ENCODE peak calls at places on chromosomes 11 and 22, in five cellular contexts. One of them, this sample, is unnamed. For H3K9me3, the result is how much of the 10 kb centered on the place peaks cover.

GRCh38 chr11:93832780-93833179 is 17.6 kb downstream of the VSTM5 start:
- DNase-seq in spleen: no peak
- DNase-seq in thyroid gland: no peak
- DNase-seq in ovary: no peak
- DNase-seq in stomach: no peak
- DNase-seq in this sample: no peak

GRCh38 chr11:79088967-79089366 is 351.9 kb downstream of the TENM4 start:
- DNase-seq in spleen: no peak
- DNase-seq in thyroid gland: no peak
- DNase-seq in ovary: no peak
- DNase-seq in stomach: no peak
- DNase-seq in this sample: no peak

GRCh38 chr22:43862074-43862881 is at the start of gene SULT4A1:
- DNase-seq in spleen: peak
- DNase-seq in thyroid gland: no peak
- DNase-seq in ovary: peak
- DNase-seq in stomach: no peak
- DNase-seq in this sample: peak

GRCh38 chr11:123338266-123338800 is 91.7 kb upstream of the GRAMD1B start:
- DNase-seq in spleen: no peak
- DNase-seq in thyroid gland: no peak
- DNase-seq in ovary: no peak
- DNase-seq in stomach: no peak
- DNase-seq in this sample: no peak

GRCh38 chr11:65041206-65042035 is at the start of gene SAC3D1:
- DNase-seq in spleen: no peak
- DNase-seq in thyroid gland: peak
- DNase-seq in ovary: no peak
- DNase-seq in stomach: peak
- DNase-seq in this sample: no peak

GRCh38 chr11:32430586-32431357 is 4.6 kb downstream of the WT1 start:
- DNase-seq in spleen: peak
- DNase-seq in thyroid gland: no peak
- DNase-seq in ovary: peak
- DNase-seq in stomach: no peak
- DNase-seq in this sample: no peak

GRCh38 chr11:19929655-19930054 is 217.0 kb downstream of the NAV2 start:
- DNase-seq in spleen: no peak
- DNase-seq in thyroid gland: no peak
- DNase-seq in ovary: no peak
- DNase-seq in stomach: no peak
- DNase-seq in this sample: no peak

GRCh38 chr11:123438191-123438627 is 8.1 kb downstream of the GRAMD1B start:
- DNase-seq in spleen: no peak
- DNase-seq in thyroid gland: peak
- DNase-seq in ovary: no peak
- DNase-seq in stomach: no peak
- DNase-seq in this sample: no peak

GRCh38 chr11:78698612-78699011 is 123.9 kb upstream of the NARS2 start:
- DNase-seq in spleen: no peak
- DNase-seq in thyroid gland: peak
- DNase-seq in ovary: no peak
- DNase-seq in stomach: no peak
- DNase-seq in this sample: no peak

GRCh38 chr22:37079668-37080171 is 28.2 kb downstream of the KCTD17 start:
- DNase-seq in spleen: peak
- DNase-seq in thyroid gland: peak
- DNase-seq in ovary: no peak
- DNase-seq in stomach: peak
- DNase-seq in this sample: no peak

DNA sequence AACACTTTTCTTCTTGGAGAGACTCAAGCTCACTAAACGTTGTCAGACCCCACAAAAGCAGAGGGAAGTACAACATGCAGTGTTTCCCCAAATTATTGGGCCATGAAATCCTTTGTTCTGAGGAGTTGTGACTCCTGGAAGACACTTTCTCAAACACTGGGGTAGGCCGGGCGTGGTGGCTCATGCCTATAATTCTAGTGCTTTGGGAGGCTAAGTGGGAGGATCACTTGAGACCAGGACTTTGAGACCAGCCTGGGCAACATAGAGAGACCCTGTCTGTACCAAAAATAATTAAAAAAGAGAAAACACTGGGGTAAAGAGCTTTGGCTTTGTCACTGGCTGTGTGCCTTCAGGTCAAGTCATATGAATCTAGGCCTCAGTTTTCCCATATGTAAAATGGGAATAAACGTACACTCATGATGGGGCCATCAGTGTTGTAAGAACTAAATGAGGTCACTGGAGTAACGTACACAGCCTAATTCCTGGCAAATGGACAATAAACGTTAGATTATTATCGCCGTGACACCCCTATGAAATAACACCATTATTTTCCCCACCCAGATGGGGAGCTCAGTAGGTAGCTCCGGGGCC is 92.0 kb downstream of the RRM1 start:
- DNase-seq in spleen: no peak
- DNase-seq in thyroid gland: no peak
- DNase-seq in ovary: no peak
- DNase-seq in stomach: no peak
- DNase-seq in this sample: no peak
- TF ChIP-seq POLR2A in spleen: no peak
- TF ChIP-seq POLR2A in thyroid gland: no peak
- TF ChIP-seq POLR2A in ovary: no peak
- TF ChIP-seq POLR2A in stomach: no peak
- TF ChIP-seq POLR2A in this sample: no peak

GRCh38 chr22:47294222-47294532 is 531.7 kb downstream of the TBC1D22A start:
- DNase-seq in spleen: no peak
- DNase-seq in thyroid gland: no peak
- DNase-seq in ovary: no peak
- DNase-seq in stomach: peak
- DNase-seq in this sample: peak

GRCh38 chr22:47290706-47291430 is 528.4 kb downstream of the TBC1D22A start:
- DNase-seq in spleen: no peak
- DNase-seq in thyroid gland: no peak
- DNase-seq in ovary: no peak
- DNase-seq in stomach: no peak
- DNase-seq in this sample: peak

GRCh38 chr22:47293368-47294221 is 531.1 kb downstream of the TBC1D22A start:
- DNase-seq in spleen: no peak
- DNase-seq in thyroid gland: no peak
- DNase-seq in ovary: no peak
- DNase-seq in stomach: no peak
- DNase-seq in this sample: no peak

GRCh38 chr22:47292546-47293320 is 530.3 kb downstream of the TBC1D22A start:
- DNase-seq in spleen: no peak
- DNase-seq in thyroid gland: peak
- DNase-seq in ovary: no peak
- DNase-seq in stomach: peak
- DNase-seq in this sample: no peak

DNA sequence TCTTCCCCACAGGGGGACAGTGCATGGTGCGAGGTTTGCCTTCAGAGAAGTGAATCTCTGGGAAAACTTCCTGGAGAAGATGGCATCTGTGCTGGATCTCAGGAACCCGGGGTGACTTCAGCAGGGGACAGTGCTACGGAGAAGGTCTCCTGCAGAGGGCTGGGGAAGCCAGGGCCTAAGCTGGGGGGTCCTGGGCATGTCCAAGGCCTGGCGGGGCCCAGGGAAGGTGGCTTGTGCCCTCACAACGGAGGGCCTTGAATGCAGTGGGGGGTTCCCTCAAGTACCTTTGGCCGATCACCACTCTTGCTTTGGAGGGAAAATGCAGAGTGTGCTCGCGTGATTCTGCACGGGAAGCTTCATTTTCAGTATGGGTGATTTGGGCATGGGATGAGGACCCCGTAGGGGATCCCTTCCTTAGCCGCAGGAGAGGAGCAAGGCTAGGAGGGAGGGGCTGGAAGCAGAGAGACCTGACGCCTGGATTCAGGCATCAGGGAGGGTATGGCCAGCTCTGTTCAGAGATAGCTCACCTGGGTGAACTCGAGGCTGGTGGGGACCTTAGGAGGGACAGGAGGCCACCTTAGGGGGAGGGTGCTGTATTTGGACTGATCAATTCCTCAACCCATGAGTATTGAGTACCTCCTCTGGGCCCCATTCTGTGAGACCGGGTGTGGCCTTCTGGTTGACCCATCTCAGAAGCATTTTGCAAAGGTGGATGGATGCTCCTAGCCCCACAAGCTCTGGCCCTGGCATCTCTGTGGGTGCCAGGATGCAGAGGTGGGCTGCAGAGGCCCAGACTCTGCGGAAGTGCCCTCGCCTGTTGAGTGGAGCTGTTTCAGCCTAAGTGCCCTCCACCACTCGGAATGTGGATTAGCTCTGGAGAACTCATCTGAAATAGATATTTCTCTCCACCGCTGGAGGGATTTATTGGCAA is 529.4 kb downstream of the TBC1D22A start:
- DNase-seq in spleen: no peak
- DNase-seq in thyroid gland: peak
- DNase-seq in ovary: no peak
- DNase-seq in stomach: no peak
- DNase-seq in this sample: peak
- H3K9me3 ChIP-seq in spleen: under half
- H3K9me3 ChIP-seq in thyroid gland: under half
- H3K9me3 ChIP-seq in ovary: under half
- H3K9me3 ChIP-seq in stomach: under half
- H3K9me3 ChIP-seq in this sample: under half

DNA sequence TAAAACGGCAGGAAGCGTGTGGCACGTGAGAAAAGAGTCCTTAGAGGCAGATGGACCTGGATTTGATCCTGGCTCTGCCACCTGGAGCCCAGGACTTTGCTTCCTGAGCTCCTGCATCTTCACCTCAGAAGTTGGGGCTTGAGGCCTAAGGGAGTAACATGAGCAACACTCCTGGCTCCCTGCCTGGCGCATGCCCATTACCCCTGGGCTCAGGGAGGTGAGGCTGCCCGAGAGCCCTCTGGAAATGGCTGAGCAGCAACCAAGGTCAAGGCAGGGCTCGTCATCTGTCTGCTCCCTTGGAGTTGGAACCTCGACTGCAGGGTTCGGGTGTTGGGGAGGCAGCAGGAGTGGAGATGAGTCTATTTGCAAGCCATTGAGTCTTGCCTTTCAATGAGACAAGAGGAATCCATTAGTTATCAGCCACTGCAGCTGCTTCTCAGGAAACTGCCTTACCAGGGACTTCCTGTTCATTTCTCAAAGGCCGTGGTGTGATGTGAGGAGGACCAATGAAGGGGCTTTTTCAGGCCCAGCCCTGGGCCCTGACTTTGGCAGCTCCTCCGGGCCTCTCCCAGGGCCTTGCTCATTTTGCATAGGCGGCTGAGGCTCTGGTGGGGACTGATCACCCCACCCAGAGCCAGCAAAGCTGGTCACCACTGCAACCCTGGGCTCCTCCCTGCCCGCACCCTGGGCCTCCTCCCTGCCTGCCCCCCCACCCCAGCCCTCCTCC is 6.3 kb downstream of the FADS2 start:
- DNase-seq in spleen: peak
- DNase-seq in thyroid gland: no peak
- DNase-seq in ovary: peak
- DNase-seq in stomach: no peak
- DNase-seq in this sample: no peak
- TF ChIP-seq POLR2A in spleen: no peak
- TF ChIP-seq POLR2A in thyroid gland: no peak
- TF ChIP-seq POLR2A in ovary: no peak
- TF ChIP-seq POLR2A in stomach: no peak
- TF ChIP-seq POLR2A in this sample: no peak

GRCh38 chr11:134752964-134753804 is 341.1 kb upstream of the B3GAT1 start:
- DNase-seq in spleen: no peak
- DNase-seq in thyroid gland: no peak
- DNase-seq in ovary: no peak
- DNase-seq in stomach: no peak
- DNase-seq in this sample: no peak

GRCh38 chr11:134753805-134754130 is 341.7 kb upstream of the B3GAT1 start:
- DNase-seq in spleen: no peak
- DNase-seq in thyroid gland: no peak
- DNase-seq in ovary: no peak
- DNase-seq in stomach: no peak
- DNase-seq in this sample: no peak

GRCh38 chr11:134755535-134755934 is 343.5 kb upstream of the B3GAT1 start:
- DNase-seq in spleen: no peak
- DNase-seq in thyroid gland: no peak
- DNase-seq in ovary: no peak
- DNase-seq in stomach: no peak
- DNase-seq in this sample: no peak

GRCh38 chr11:134754196-134754822 is 342.3 kb upstream of the B3GAT1 start:
- DNase-seq in spleen: peak
- DNase-seq in thyroid gland: no peak
- DNase-seq in ovary: no peak
- DNase-seq in stomach: no peak
- DNase-seq in this sample: no peak

DNA sequence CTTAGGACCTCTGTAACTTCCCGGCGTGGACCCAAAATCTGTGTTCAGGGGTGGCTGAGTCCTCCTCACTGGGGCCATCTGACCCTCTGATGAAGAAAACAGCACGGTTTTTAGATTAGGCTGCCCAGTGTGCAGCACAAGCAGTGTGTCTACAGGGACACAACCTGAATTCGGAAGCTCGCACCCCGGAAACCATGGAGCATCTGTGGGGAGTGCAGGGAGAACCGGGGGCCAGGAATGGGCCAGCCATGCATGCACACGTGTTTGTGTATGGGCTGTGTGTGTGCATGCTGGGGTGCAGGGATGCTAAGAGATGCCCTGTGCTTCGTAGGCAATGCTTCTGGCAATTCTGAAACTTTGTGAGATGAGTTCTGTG is 342.8 kb upstream of the B3GAT1 start:
- DNase-seq in spleen: no peak
- DNase-seq in thyroid gland: no peak
- DNase-seq in ovary: no peak
- DNase-seq in stomach: no peak
- DNase-seq in this sample: no peak
- H3K9me3 ChIP-seq in spleen: under half
- H3K9me3 ChIP-seq in thyroid gland: under half
- H3K9me3 ChIP-seq in ovary: under half
- H3K9me3 ChIP-seq in stomach: under half
- H3K9me3 ChIP-seq in this sample: under half

DNA sequence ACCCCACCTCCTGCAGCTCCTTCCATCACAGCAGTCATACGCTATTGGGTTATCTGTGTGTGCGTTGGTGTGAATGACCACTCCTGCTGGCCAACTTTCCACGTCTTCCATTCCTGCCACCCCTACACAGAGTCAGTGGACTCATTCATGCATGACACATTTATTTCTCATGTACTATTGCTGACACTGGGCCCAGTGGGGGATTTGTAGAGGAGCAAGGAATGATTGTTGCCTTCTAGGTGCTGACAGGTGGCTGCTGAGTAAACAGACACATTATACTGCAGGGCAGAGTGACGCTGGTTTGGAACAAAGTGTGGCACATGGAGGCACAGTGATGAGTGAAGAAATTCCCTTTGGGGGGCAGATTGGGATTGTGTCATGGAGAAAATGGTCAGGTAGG is 113.9 kb downstream of the CCDC81 start:
- DNase-seq in spleen: no peak
- DNase-seq in thyroid gland: no peak
- DNase-seq in ovary: no peak
- DNase-seq in stomach: no peak
- DNase-seq in this sample: no peak
- TF ChIP-seq POLR2A in spleen: no peak
- TF ChIP-seq POLR2A in thyroid gland: no peak
- TF ChIP-seq POLR2A in ovary: no peak
- TF ChIP-seq POLR2A in stomach: no peak
- TF ChIP-seq POLR2A in this sample: no peak

GRCh38 chr22:49570032-49570848 is 257.4 kb downstream of the BRD1 start:
- DNase-seq in spleen: peak
- DNase-seq in thyroid gland: no peak
- DNase-seq in ovary: no peak
- DNase-seq in stomach: peak
- DNase-seq in this sample: peak
- H3K9me3 ChIP-seq in spleen: under half
- H3K9me3 ChIP-seq in thyroid gland: under half
- H3K9me3 ChIP-seq in ovary: under half
- H3K9me3 ChIP-seq in stomach: under half
- H3K9me3 ChIP-seq in this sample: under half